ENCODE peak calls at places on chromosomes 3 and 15, in ten cellular contexts. D, H, M, Y, B, J, W, K, I and V are unnamed samples.

GRCh38 chr3:169764453-169765280 is at the start of gene TERC:
- DNase-seq in I (peak), B (peak), H (peak), Y (peak), J (peak), M (peak), K (peak), W (peak), D (peak), V (no peak)

GRCh38 chr15:60917469-60918130 is 311.5 kb downstream of the RORA start:
- DNase-seq in D (no peak), W (peak), B (no peak), J (no peak), K (peak), H (peak), M (peak), Y (no peak), I (no peak), V (no peak)

GRCh38 chr3:160707187-160707789 is 30.3 kb downstream of the ARL14 start:
- DNase-seq in M (no peak), W (peak), D (peak), H (peak), J (peak), K (peak), B (peak), Y (no peak), I (no peak), V (no peak)

GRCh38 chr3:108393128-108393900 is 97.0 kb downstream of the HHLA2 start:
- DNase-seq in K (no peak), J (no peak), H (no peak), B (no peak), Y (no peak), D (no peak), W (no peak), M (no peak), I (no peak), V (no peak)

GRCh38 chr3:44414517-44415090 is 62.9 kb downstream of the ZNF445 start:
- DNase-seq in B (no peak), Y (no peak), H (no peak), J (no peak), W (no peak), M (no peak), K (no peak), D (no peak), I (no peak), V (no peak)

GRCh38 chr3:7489417-7489816 is 628.5 kb downstream of the GRM7 start:
- DNase-seq in D (no peak), K (no peak), W (no peak), B (peak), H (no peak), Y (no peak), J (no peak), M (no peak), I (no peak), V (no peak)

GRCh38 chr3:136778865-136779264 is 26.7 kb upstream of the STAG1 start:
- DNase-seq in J (peak), Y (no peak), D (no peak), W (no peak), I (no peak), H (no peak), B (no peak), K (peak), M (no peak), V (no peak)

GRCh38 chr3:55486857-55487375 is at the start of gene WNT5A:
- DNase-seq in K (no peak), B (peak), W (peak), M (peak), H (peak), J (peak), D (no peak), I (peak), Y (no peak), V (no peak)

GRCh38 chr15:28459279-28459678 is 73.5 kb downstream of the GOLGA8G start:
- DNase-seq in D (no peak), Y (no peak), W (peak), K (peak), H (no peak), M (no peak), I (no peak), J (peak), B (no peak), V (no peak)

GRCh38 chr15:101439920-101440319 is 49.6 kb downstream of the PCSK6 start:
- DNase-seq in K (peak), D (no peak), J (no peak), W (no peak), Y (peak), I (no peak), H (peak), B (no peak), M (no peak), V (peak)

GRCh38 chr15:35871282-35871681 is 325.3 kb upstream of the DPH6 start:
- DNase-seq in K (no peak), J (no peak), Y (no peak), H (no peak), I (no peak), M (no peak), B (peak), W (no peak), D (no peak), V (no peak)

GRCh38 chr15:41955807-41956525 is 16.4 kb downstream of the EHD4 start:
- DNase-seq in K (no peak), M (no peak), J (no peak), Y (no peak), I (no peak), W (peak), B (no peak), H (peak), D (no peak), V (no peak)

GRCh38 chr15:91855684-91856553 is 2.4 kb downstream of the SLCO3A1 start:
- DNase-seq in I (peak), B (peak), Y (no peak), D (peak), K (no peak), W (peak), M (no peak), J (no peak), H (no peak), V (no peak)

GRCh38 chr15:101193063-101193712 is 58.7 kb downstream of the CHSY1 start:
- DNase-seq in Y (no peak), K (peak), M (peak), J (no peak), W (no peak), D (no peak), B (peak), H (no peak), I (no peak), V (no peak)

GRCh38 chr3:195441051-195441450 is 1.8 kb downstream of the ACAP2 start:
- DNase-seq in W (no peak), J (peak), Y (no peak), I (no peak), K (peak), M (no peak), H (no peak), B (no peak), D (no peak), V (no peak)

GRCh38 chr3:59782664-59783063 is 732.8 kb upstream of the CFAP20DC start:
- DNase-seq in B (no peak), J (no peak), Y (no peak), K (no peak), W (no peak), D (no peak), I (no peak), M (no peak), H (no peak), V (no peak)

GRCh38 chr3:184467171-184467570 is 87.3 kb downstream of the CHRD start:
- DNase-seq in H (no peak), W (no peak), M (no peak), Y (no peak), K (no peak), B (no peak), D (no peak), J (no peak), I (no peak), V (no peak)
- TF ChIP-seq CTCF in H (no peak), W (no peak), M (no peak), Y (no peak), K (no peak), B (no peak), D (no peak), J (no peak), I (no peak), V (no peak)

GRCh38 chr3:188947983-188948657 is 223.7 kb upstream of the TPRG1 start:
- DNase-seq in M (peak), Y (peak), B (peak), I (no peak), D (peak), W (peak), H (peak), J (peak), K (peak), V (peak)

GRCh38 chr3:188948658-188949400 is 222.9 kb upstream of the TPRG1 start:
- DNase-seq in Y (peak), W (peak), B (peak), D (peak), I (no peak), H (peak), M (peak), K (peak), J (peak), V (peak)

GRCh38 chr3:188947401-188947982 is 224.3 kb upstream of the TPRG1 start:
- DNase-seq in Y (no peak), M (peak), J (peak), H (peak), W (peak), D (peak), I (no peak), K (peak), B (peak), V (peak)

GRCh38 chr3:188946351-188946750 is 225.4 kb upstream of the TPRG1 start:
- DNase-seq in W (no peak), K (no peak), J (no peak), M (no peak), D (no peak), H (no peak), Y (no peak), B (no peak), I (no peak), V (no peak)

GRCh38 chr3:188946837-188947236 is 224.9 kb upstream of the TPRG1 start:
- DNase-seq in J (no peak), M (peak), D (no peak), W (peak), I (no peak), K (no peak), B (no peak), Y (no peak), H (no peak), V (no peak)
- H3K4me3 ChIP-seq in J (peak), M (peak), D (peak), W (no peak), I (no peak), K (no peak), B (peak), Y (no peak), H (peak), V (no peak)

GRCh38 chr3:11653298-11654055 is 9.8 kb upstream of the VGLL4 start:
- DNase-seq in B (no peak), H (no peak), M (no peak), I (no peak), K (no peak), W (no peak), J (no peak), Y (no peak), D (no peak), V (no peak)
- TF ChIP-seq CTCF in B (peak), H (no peak), M (no peak), I (no peak), K (no peak), W (no peak), J (no peak), Y (no peak), D (no peak), V (no peak)

GRCh38 chr3:165196577-165197561 is 685 bp upstream of the SLITRK3 start:
- DNase-seq in H (no peak), W (peak), D (no peak), J (no peak), K (no peak), M (peak), B (no peak), I (no peak), Y (no peak), V (no peak)

GRCh38 chr3:165193392-165194268 is 2.6 kb downstream of the SLITRK3 start:
- DNase-seq in K (no peak), I (no peak), B (no peak), M (no peak), Y (no peak), W (no peak), J (no peak), H (no peak), D (no peak), V (no peak)

GRCh38 chr3:165194477-165195135 is 1.6 kb downstream of the SLITRK3 start:
- DNase-seq in B (no peak), K (no peak), W (no peak), I (no peak), M (no peak), Y (no peak), D (no peak), J (no peak), H (no peak), V (no peak)

GRCh38 chr3:165195628-165196576 is at the start of gene SLITRK3:
- DNase-seq in M (peak), B (no peak), K (no peak), H (no peak), J (no peak), W (peak), Y (no peak), I (no peak), D (no peak), V (no peak)

GRCh38 chr3:165195226-165195625 is 958 bp downstream of the SLITRK3 start:
- DNase-seq in M (peak), Y (no peak), B (no peak), D (no peak), I (no peak), H (no peak), K (no peak), W (no peak), J (no peak), V (no peak)
- H3K4me3 ChIP-seq in M (peak), Y (no peak), B (no peak), D (peak), I (no peak), H (peak), K (no peak), W (peak), J (peak), V (no peak)

GRCh38 chr3:124483915-124484470 is 246.3 kb upstream of the UMPS start:
- DNase-seq in B (peak), D (no peak), I (no peak), M (no peak), W (no peak), J (no peak), K (peak), H (no peak), Y (no peak), V (no peak)

GRCh38 chr3:124491875-124492274 is 238.4 kb upstream of the UMPS start:
- DNase-seq in B (no peak), D (no peak), H (no peak), K (no peak), M (no peak), Y (no peak), W (no peak), J (no peak), I (no peak), V (no peak)

GRCh38 chr3:124491098-124491497 is 239.2 kb upstream of the UMPS start:
- DNase-seq in J (no peak), M (no peak), Y (no peak), B (peak), W (no peak), K (no peak), I (no peak), H (no peak), D (no peak), V (no peak)

GRCh38 chr3:124489506-124489905 is 240.7 kb upstream of the UMPS start:
- DNase-seq in K (no peak), B (no peak), Y (no peak), J (no peak), D (no peak), M (no peak), W (no peak), H (no peak), I (no peak), V (no peak)

GRCh38 chr3:124486324-124486723 is 243.9 kb upstream of the UMPS start:
- DNase-seq in D (no peak), J (no peak), Y (no peak), W (no peak), I (no peak), M (no peak), B (no peak), H (no peak), K (no peak), V (no peak)
- TF ChIP-seq CTCF in D (no peak), J (no peak), Y (peak), W (peak), I (no peak), M (no peak), B (no peak), H (no peak), K (peak), V (no peak)

GRCh38 chr15:52529940-52530339 is 1.3 kb upstream of the MYO5A start:
- DNase-seq in K (no peak), B (no peak), H (no peak), Y (no peak), D (no peak), J (no peak), M (no peak), I (no peak), W (no peak), V (no peak)

GRCh38 chr15:52529289-52529929 is 729 bp upstream of the MYO5A start:
- DNase-seq in W (peak), K (no peak), I (no peak), M (no peak), B (no peak), D (no peak), Y (no peak), J (peak), H (no peak), V (no peak)

GRCh38 chr15:52527898-52528464 is 699 bp downstream of the MYO5A start:
- DNase-seq in H (no peak), I (no peak), Y (no peak), K (peak), J (peak), M (peak), B (peak), D (peak), W (peak), V (no peak)

GRCh38 chr15:52528465-52529288 is at the start of gene MYO5A:
- DNase-seq in W (peak), I (peak), J (peak), K (peak), M (peak), H (peak), B (peak), D (peak), Y (peak), V (no peak)

GRCh38 chr15:52527196-52527897 is 1.3 kb downstream of the MYO5A start:
- DNase-seq in W (no peak), J (no peak), B (no peak), I (no peak), D (no peak), Y (no peak), M (no peak), H (no peak), K (no peak), V (no peak)
- H3K4me3 ChIP-seq in W (peak), J (peak), B (peak), I (peak), D (peak), Y (peak), M (no peak), H (no peak), K (no peak), V (peak)

DNA sequence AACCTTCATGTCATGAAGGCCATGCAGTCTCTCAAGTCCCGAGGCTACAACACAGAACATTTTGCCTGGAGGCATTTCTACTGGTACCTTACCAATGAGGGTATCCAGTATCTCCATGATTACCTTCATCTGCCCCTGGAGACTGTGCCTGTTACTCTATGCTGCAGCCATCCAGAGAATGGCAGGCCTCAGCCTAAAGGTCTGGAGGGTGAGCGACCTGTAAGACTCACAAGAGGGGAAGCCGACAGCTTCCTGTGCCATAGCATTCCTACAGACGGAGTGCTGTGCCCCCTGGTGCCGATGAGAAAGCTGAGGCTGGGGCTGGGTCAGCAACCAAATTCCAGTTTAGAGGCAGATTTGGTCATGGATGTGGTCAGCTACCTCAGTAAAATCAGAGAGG is 51.3 kb upstream of the CADPS start:
- DNase-seq in Y (no peak), I (no peak), D (no peak), H (no peak), M (no peak), W (no peak), B (no peak), J (no peak), K (no peak), V (no peak)
- TF ChIP-seq CTCF in Y (no peak), I (no peak), D (no peak), H (no peak), M (no peak), W (no peak), B (no peak), J (no peak), K (no peak), V (no peak)

DNA sequence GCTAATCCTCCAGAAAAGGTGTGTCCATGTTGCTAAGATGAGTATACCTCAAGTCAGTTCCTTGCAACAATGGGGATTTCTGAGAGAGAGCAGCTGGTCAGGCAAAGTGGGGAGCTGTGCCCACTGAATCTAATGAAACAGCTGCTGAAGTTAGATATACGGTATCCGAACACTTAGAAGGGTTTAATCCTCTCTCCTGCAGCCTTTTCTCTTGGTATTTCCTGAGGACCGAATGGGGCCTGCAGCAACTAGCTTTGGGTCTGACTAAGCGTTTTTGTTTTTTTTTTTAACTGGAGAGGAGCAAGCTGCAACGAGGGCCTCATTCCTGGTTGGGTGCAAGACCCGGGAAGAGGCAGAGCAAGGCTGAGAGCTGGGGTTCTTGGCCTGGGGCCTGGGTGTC is 37.6 kb upstream of the BNC1 start:
- DNase-seq in H (no peak), I (no peak), D (no peak), B (peak), W (no peak), K (peak), Y (no peak), M (no peak), J (no peak), V (no peak)
- H3K4me3 ChIP-seq in H (no peak), I (no peak), D (no peak), B (no peak), W (no peak), K (no peak), Y (no peak), M (no peak), J (no peak), V (no peak)